ENCODE peak calls at places on chromosome 22, in nine cellular contexts. R is gastrocnemius medialis; G is GM23338; E is uterus; Z is left ventricle myocardium inferior; A is thoracic aorta; H is mammary epithelial cell; D is dorsolateral prefrontal cortex; V is effector memory CD4-positive, alpha-beta T cell. I is an unnamed sample.

GRCh38 chr22:44445307-44445680 is 52.7 kb downstream of the RTL6 start:
- DNase-seq in R (no peak), G (no peak), E (no peak), Z (no peak), A (no peak), H (no peak), D (no peak), V (no peak), I (no peak)

GRCh38 chr22:37623075-37624016 is 14.7 kb downstream of the GGA1 start:
- DNase-seq in R (no peak), G (peak), E (peak), Z (peak), A (no peak), H (no peak), D (peak), V (peak), I (no peak)

GRCh38 chr22:38397189-38398097 is 57.6 kb downstream of the KCNJ4 start:
- DNase-seq in R (no peak), G (peak), E (peak), Z (peak), A (no peak), H (peak), D (no peak), V (no peak), I (no peak)

GRCh38 chr22:36344106-36344827 is 43.5 kb downstream of the MYH9 start:
- DNase-seq in R (no peak), G (no peak), E (no peak), Z (no peak), A (no peak), H (no peak), D (peak), V (no peak), I (no peak)

GRCh38 chr22:35399114-35399677 is 744 bp upstream of the MCM5 start:
- DNase-seq in R (no peak), G (peak), E (no peak), Z (no peak), A (no peak), H (no peak), D (no peak), V (no peak), I (no peak)

GRCh38 chr22:34973016-34973415 is 92.9 kb upstream of the ISX start:
- DNase-seq in R (no peak), G (no peak), E (no peak), Z (no peak), A (no peak), H (no peak), D (no peak), V (no peak), I (no peak)

GRCh38 chr22:44884968-44885805 is 124.6 kb downstream of the PHF21B start:
- DNase-seq in R (no peak), G (no peak), E (no peak), Z (no peak), A (no peak), H (no peak), D (no peak), V (no peak), I (peak)

GRCh38 chr22:47629791-47630655 is 867.6 kb downstream of the TBC1D22A start:
- DNase-seq in R (no peak), G (no peak), E (no peak), Z (no peak), A (no peak), H (no peak), D (no peak), V (no peak), I (peak)

GRCh38 chr22:43008921-43009320 is 6.0 kb downstream of the PACSIN2 start:
- DNase-seq in R (no peak), G (no peak), E (no peak), Z (no peak), A (no peak), H (no peak), D (no peak), V (no peak), I (no peak)

GRCh38 chr22:27329471-27329870 is 472.1 kb downstream of the MN1 start:
- DNase-seq in R (no peak), G (peak), E (no peak), Z (no peak), A (no peak), H (no peak), D (no peak), V (no peak), I (peak)

GRCh38 chr22:42026705-42027104 is 28.1 kb downstream of the WBP2NL start:
- DNase-seq in R (no peak), G (peak), E (no peak), Z (no peak), A (no peak), H (no peak), D (no peak), V (no peak), I (no peak)

GRCh38 chr22:36796629-36797175 is 20.1 kb downstream of the PVALB start:
- DNase-seq in R (no peak), G (peak), E (no peak), Z (no peak), A (no peak), H (no peak), D (no peak), V (no peak), I (no peak)

GRCh38 chr22:37526376-37526775 is 7.2 kb upstream of the CARD10 start:
- DNase-seq in R (no peak), G (no peak), E (no peak), Z (no peak), A (no peak), H (peak), D (no peak), V (no peak), I (no peak)

GRCh38 chr22:26318975-26319374 is 110.1 kb upstream of the ASPHD2 start:
- DNase-seq in R (no peak), G (peak), E (no peak), Z (no peak), A (no peak), H (peak), D (no peak), V (no peak), I (no peak)

GRCh38 chr22:25770333-25770732 is 28.3 kb downstream of the MYO18B start:
- DNase-seq in R (no peak), G (no peak), E (no peak), Z (no peak), A (no peak), H (no peak), D (no peak), V (no peak), I (no peak)

GRCh38 chr22:35430897-35431322 is 31.0 kb downstream of the MCM5 start:
- DNase-seq in R (peak), G (peak), E (peak), Z (peak), A (peak), H (peak), D (peak), V (peak), I (peak)

GRCh38 chr22:29109853-29110252 is 37.0 kb downstream of the KREMEN1 start:
- DNase-seq in R (no peak), G (no peak), E (no peak), Z (no peak), A (no peak), H (no peak), D (no peak), V (no peak), I (no peak)

GRCh38 chr22:23400286-23400981 is 179.7 kb downstream of the IGLL1 start:
- DNase-seq in R (no peak), G (no peak), E (no peak), Z (no peak), A (no peak), H (no peak), D (peak), V (no peak), I (no peak)

GRCh38 chr22:38202437-38203089 is 769 bp downstream of the MAFF start:
- DNase-seq in R (peak), G (peak), E (peak), Z (peak), A (peak), H (peak), D (peak), V (peak), I (peak)

GRCh38 chr22:26674211-26675190 is 17.1 kb downstream of the MIAT start:
- DNase-seq in R (no peak), G (no peak), E (no peak), Z (no peak), A (no peak), H (peak), D (no peak), V (no peak), I (no peak)

GRCh38 chr22:27715078-27715477 is 86.5 kb downstream of the MN1 start:
- DNase-seq in R (peak), G (no peak), E (no peak), Z (no peak), A (no peak), H (no peak), D (peak), V (no peak), I (no peak)

GRCh38 chr22:37021710-37022482 is 2.4 kb downstream of the MPST start:
- DNase-seq in R (no peak), G (peak), E (no peak), Z (peak), A (no peak), H (no peak), D (no peak), V (peak), I (no peak)

GRCh38 chr22:27032121-27032761 is 374.9 kb downstream of the MIAT start:
- DNase-seq in R (no peak), G (peak), E (no peak), Z (no peak), A (peak), H (no peak), D (peak), V (no peak), I (peak)

GRCh38 chr22:48236261-48236660 is 1473.8 kb downstream of the TBC1D22A start:
- DNase-seq in R (no peak), G (no peak), E (no peak), Z (no peak), A (no peak), H (no peak), D (no peak), V (no peak), I (no peak)

GRCh38 chr22:17782621-17783020 is 8.4 kb upstream of the BID start:
- DNase-seq in R (no peak), G (no peak), E (no peak), Z (no peak), A (no peak), H (no peak), D (no peak), V (no peak), I (no peak)
- H3K27ac ChIP-seq in R (no peak), G (no peak), E (no peak), Z (no peak), A (no peak), H (no peak), D (no peak), V (no peak), I (no peak)

GRCh38 chr22:46078241-46079092 is 71.9 kb upstream of the PPARA start:
- DNase-seq in R (no peak), G (peak), E (peak), Z (peak), A (no peak), H (peak), D (peak), V (no peak), I (peak)
- H3K4me3 ChIP-seq in R (peak), G (peak), E (peak), Z (peak), A (peak), H (peak), D (peak), V (no peak), I (peak)

DNA sequence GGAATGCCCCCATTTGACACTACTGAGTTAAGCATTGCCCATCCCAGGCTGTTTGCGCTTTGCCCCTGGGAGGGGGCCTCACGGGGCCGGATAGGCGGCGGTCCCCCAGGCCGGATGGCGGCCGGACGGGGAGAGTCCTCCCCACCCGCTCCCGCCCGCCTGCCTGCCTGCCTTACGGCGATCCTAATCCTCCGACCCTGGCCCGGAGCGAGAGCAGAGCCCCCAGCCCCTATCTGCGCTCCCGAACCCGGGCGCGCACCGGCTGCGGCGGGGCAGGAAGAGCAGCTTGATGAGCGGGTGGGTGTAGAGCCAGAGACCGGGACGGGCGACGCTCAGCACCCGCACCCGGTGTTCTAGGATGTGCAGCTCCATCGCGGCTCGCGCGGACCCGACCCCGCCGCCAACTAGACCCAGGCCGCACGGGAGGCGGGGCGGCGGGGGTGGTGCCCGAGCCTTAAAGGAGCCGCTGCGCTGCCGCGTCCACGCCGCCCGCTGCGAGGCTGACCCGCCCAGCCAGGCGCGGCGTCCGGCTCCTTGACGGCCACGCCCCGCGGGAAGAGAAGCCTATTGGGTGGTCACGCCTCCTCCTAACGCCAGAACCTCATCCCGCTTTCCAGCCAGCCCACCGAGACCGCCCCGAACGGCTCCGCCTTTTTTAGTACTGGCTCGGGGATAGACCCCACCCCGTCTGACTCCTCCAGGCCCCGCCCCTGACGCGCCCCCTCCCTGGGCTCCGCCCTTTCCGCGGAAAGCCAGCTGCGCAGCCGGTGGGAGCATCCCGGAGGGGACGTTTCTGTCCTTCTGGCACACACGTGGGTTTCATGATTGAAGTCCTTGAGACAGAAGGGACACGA is at the start of gene CASTOR1:
- DNase-seq in R (peak), G (peak), E (peak), Z (peak), A (peak), H (peak), D (peak), V (peak), I (peak)
- H3K27ac ChIP-seq in R (peak), G (peak), E (peak), Z (peak), A (peak), H (peak), D (peak), V (peak), I (peak)

GRCh38 chr22:17257091-17257490 is 37.9 kb upstream of the ADA2 start:
- DNase-seq in R (no peak), G (peak), E (no peak), Z (no peak), A (no peak), H (no peak), D (no peak), V (no peak), I (no peak)

GRCh38 chr22:17260950-17261349 is 41.7 kb upstream of the ADA2 start:
- DNase-seq in R (no peak), G (peak), E (no peak), Z (no peak), A (no peak), H (no peak), D (no peak), V (no peak), I (no peak)

GRCh38 chr22:17258015-17258827 is 39.0 kb upstream of the ADA2 start:
- DNase-seq in R (peak), G (peak), E (peak), Z (peak), A (no peak), H (peak), D (no peak), V (peak), I (no peak)

GRCh38 chr22:17260291-17260690 is 41.1 kb upstream of the ADA2 start:
- DNase-seq in R (no peak), G (no peak), E (no peak), Z (no peak), A (no peak), H (no peak), D (no peak), V (no peak), I (no peak)

GRCh38 chr22:17257578-17257977 is 38.3 kb upstream of the ADA2 start:
- DNase-seq in R (no peak), G (peak), E (no peak), Z (no peak), A (no peak), H (no peak), D (no peak), V (no peak), I (no peak)
- H3K4me3 ChIP-seq in R (peak), G (peak), E (no peak), Z (peak), A (no peak), H (no peak), D (peak), V (no peak), I (no peak)

GRCh38 chr22:17007852-17008731 is at the start of gene GAB4:
- DNase-seq in R (no peak), G (peak), E (no peak), Z (no peak), A (no peak), H (no peak), D (no peak), V (no peak), I (no peak)

GRCh38 chr22:17009640-17010291 is 1.7 kb upstream of the GAB4 start:
- DNase-seq in R (no peak), G (peak), E (no peak), Z (no peak), A (no peak), H (no peak), D (no peak), V (no peak), I (no peak)

GRCh38 chr22:17012267-17012666 is 4.2 kb upstream of the GAB4 start:
- DNase-seq in R (no peak), G (no peak), E (no peak), Z (no peak), A (no peak), H (no peak), D (no peak), V (no peak), I (no peak)

DNA sequence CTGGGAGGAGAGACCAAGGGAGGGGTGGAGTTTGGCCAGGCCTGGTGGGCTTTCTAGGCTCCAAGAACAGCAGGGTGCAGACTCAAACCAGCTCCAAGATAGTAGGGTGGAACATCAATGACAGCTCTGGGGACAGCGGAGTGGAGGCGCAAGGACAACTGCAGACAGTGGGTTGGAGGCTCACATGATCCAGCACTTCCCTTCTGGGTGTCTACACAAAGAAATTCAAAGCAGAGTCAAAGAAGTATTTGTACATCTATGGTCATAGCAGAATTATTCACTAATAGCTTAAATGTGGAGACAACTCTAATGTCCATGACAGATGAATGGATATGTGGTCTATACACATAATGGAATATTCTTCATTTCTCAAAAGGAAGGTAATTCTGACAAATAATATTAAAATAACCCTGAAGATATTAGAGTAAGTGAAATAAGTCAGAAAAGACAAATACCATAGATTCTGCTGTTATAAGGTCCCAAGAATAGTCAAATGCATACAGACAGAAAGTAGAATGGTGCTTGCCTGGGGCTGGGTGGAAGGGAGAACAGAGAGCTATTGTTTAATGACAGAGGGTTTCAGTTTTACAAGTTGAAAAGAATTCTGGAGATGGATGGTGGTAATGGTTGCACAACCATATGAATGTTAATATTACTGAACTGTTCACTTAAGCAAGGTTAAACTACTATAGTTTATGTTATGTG is 5.5 kb upstream of the GAB4 start:
- DNase-seq in R (no peak), G (no peak), E (no peak), Z (no peak), A (no peak), H (peak), D (no peak), V (no peak), I (no peak)
- H3K27ac ChIP-seq in R (no peak), G (no peak), E (no peak), Z (no peak), A (no peak), H (peak), D (peak), V (no peak), I (no peak)

GRCh38 chr22:40829131-40829530 is 10.0 kb upstream of the SLC25A17 start:
- DNase-seq in R (no peak), G (no peak), E (no peak), Z (no peak), A (no peak), H (no peak), D (no peak), V (no peak), I (no peak)
- H3K4me3 ChIP-seq in R (no peak), G (no peak), E (no peak), Z (no peak), A (no peak), H (no peak), D (no peak), V (no peak), I (no peak)

DNA sequence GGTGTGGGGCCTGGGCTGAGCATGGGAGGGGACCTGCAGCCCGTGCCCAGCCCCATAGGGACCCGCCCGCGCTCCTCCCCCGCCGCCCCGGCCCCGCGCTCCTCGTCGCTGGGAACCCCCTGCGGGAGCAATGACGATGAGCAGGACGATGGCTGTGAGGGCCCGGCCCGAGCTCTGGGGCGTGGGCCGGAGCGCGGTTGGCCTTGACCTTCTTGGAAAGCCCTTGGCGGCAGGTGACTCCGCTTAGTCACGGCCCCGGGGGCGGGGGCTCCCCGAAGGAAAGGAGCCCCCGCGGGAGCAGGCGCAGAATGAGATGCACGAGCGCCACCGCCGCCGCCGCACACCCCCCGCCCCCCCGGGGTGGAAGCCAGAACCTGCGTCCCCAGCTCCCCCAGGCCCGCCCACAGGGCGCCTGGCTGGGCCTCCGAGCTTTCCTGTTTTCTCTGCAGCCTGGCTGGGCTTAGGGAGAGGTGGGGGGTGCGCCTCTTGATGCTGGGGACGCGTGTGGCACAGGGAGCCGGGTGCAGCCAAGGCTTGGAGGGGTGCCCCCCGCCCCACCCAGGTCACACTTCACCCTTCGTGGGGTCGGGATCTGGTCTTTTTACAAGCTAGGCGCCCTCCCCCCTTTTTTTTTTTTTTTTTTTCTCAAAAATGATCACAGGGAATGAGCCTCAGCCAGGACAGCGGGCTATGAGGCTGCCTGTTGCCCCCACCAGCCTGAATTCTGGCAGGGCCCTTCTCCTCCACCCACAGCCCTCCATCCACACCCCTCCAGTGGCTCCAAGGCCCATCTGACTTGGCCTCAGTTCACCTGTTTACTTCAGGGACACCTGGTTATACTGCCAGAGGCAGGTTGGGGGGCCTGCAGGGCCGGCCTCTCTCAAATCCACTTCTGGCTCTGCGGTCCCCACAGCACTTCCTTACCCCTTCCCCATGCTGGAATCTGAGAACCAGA is 17.9 kb downstream of the CRELD2 start:
- DNase-seq in R (peak), G (peak), E (peak), Z (peak), A (peak), H (peak), D (peak), V (peak), I (peak)
- H3K27ac ChIP-seq in R (peak), G (no peak), E (peak), Z (peak), A (peak), H (no peak), D (peak), V (peak), I (peak)